ENCODE peak calls at places on chromosome 10, in five cellular contexts. V is esophagus squamous epithelium, N is GM23248, F is psoas muscle, C is ovary. G is an unnamed sample.
A peak's percentile ranks its signal among the peaks of the same experiment; 100 is the strongest.

GRCh38 chr10:52486840-52487611 is 172.9 kb downstream of the DKK1 start:
- DNase-seq in V (no peak), F (no peak), N (peak; percentile 89), C (no peak), G (no peak)

GRCh38 chr10:77925410-77925794 is 1.2 kb downstream of the DLG5 start:
- DNase-seq in V (no peak), C (peak; percentile 41), N (peak; percentile 81), F (no peak), G (no peak)

GRCh38 chr10:53697038-53697437 is 924.5 kb upstream of the MBL2 start:
- DNase-seq in V (no peak), N (no peak), C (no peak), F (no peak), G (no peak)

GRCh38 chr10:68876246-68876918 is 24.7 kb upstream of the DDX50 start:
- DNase-seq in F (no peak), C (no peak), V (no peak), N (no peak), G (no peak)

GRCh38 chr10:13686331-13686752 is 99.6 kb downstream of the PRPF18 start:
- DNase-seq in F (no peak), N (no peak), V (no peak), C (no peak), G (no peak)

GRCh38 chr10:79101560-79101971 is 32.8 kb downstream of the ZMIZ1 start:
- DNase-seq in V (no peak), F (no peak), N (no peak), C (peak; percentile 52), G (no peak)

GRCh38 chr10:64116731-64117130 is 595.5 kb downstream of the REEP3 start:
- DNase-seq in V (no peak), C (no peak), N (no peak), F (no peak), G (no peak)

GRCh38 chr10:104072786-104073185 is 12.9 kb downstream of the COL17A1 start:
- DNase-seq in C (no peak), F (no peak), V (no peak), N (peak; percentile 7), G (no peak)

GRCh38 chr10:3231951-3232730 is 59.6 kb upstream of the PITRM1 start:
- DNase-seq in V (no peak), N (peak; percentile 63), F (no peak), C (no peak), G (no peak)

GRCh38 chr10:4150676-4151075 is 365.7 kb upstream of the KLF6 start:
- DNase-seq in V (no peak), C (no peak), F (no peak), N (no peak), G (no peak)

GRCh38 chr10:118341678-118342637 is at the start of gene FAM204A:
- DNase-seq in C (peak; percentile 90), N (peak; percentile 98), V (peak; percentile 68), F (peak; percentile 92), G (peak; percentile 68)

GRCh38 chr10:80477-81105 is 31.5 kb upstream of the TUBB8 start:
- DNase-seq in C (no peak), N (no peak), F (no peak), V (no peak), G (no peak)

GRCh38 chr10:99551616-99552015 is 18.9 kb downstream of the NKX2-3 start:
- DNase-seq in V (no peak), N (no peak), C (no peak), F (no peak), G (no peak)

GRCh38 chr10:59968705-59969104 is 62.3 kb upstream of the CCDC6 start:
- DNase-seq in F (no peak), N (no peak), C (no peak), V (no peak), G (no peak)

GRCh38 chr10:102775201-102775972 is 31.6 kb downstream of the WBP1L start:
- DNase-seq in N (no peak), V (no peak), F (peak; percentile 80), C (peak; percentile 59), G (no peak)

GRCh38 chr10:122157451-122157850 is 113.6 kb upstream of the BTBD16 start:
- DNase-seq in V (no peak), C (no peak), N (no peak), F (no peak), G (no peak)

GRCh38 chr10:130141460-130141859 is 5.3 kb downstream of the GLRX3 start:
- DNase-seq in V (no peak), N (peak; percentile 10), F (no peak), C (no peak), G (no peak)

GRCh38 chr10:21978191-21978862 is 25.2 kb downstream of the DNAJC1 start:
- DNase-seq in C (no peak), F (no peak), V (no peak), N (peak; percentile 55), G (no peak)

GRCh38 chr10:16967866-16968721 is 150.9 kb upstream of the RSU1 start:
- DNase-seq in V (no peak), C (peak; percentile 55), N (peak; percentile 87), F (peak; percentile 32), G (no peak)

GRCh38 chr10:6019796-6020195 is 42.4 kb downstream of the IL2RA start:
- DNase-seq in N (no peak), C (no peak), F (no peak), V (no peak), G (no peak)

GRCh38 chr10:52752801-52753437 is 19.7 kb downstream of the MBL2 start:
- DNase-seq in F (no peak), V (no peak), N (no peak), C (no peak), G (no peak)

GRCh38 chr10:79406683-79407396 is 38.6 kb downstream of the ZCCHC24 start:
- DNase-seq in N (no peak), V (no peak), C (no peak), F (no peak), G (no peak)

DNA sequence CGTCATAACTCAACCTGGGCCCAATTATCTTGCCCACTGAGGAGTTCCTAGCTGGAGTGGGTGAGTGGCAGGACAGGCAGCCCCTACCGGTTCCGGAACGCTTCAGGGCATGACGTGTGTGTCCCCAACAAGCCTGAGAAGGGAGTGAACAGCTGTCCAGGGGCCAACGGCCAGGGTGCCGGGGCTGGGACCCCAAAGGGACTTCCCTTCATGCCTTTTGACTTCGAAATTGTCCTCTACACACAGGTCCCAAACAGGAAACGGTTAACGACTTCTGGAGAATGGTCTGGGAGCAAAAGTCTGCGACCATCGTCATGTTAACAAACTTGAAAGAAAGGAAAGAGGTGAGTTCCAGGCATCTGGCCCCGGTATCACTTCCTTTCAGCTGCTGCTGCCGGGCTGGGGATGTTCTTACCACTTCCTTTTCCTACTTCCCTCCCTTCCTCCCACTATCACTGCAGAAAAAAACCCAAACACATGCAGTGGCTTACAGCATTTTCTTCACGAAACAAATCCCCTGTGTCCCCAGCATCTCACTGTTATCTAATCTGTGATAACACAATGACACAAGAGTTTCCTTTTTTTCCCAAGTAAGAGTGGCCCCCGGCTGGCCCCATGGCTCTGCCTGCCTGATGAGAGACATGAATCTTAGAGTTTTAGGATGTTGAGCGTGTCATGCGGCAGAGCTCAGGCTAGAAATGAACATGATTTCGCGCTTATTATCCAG is 63.2 kb downstream of the MKI67 start:
- DNase-seq in V (no peak), N (no peak), F (no peak), C (no peak), G (no peak)
- H3K27ac ChIP-seq in V (peak overlapping the region; percentile 75), N (no peak overlapping the region), F (peak overlapping the region; percentile 58), C (no peak overlapping the region), G (no peak overlapping the region)

DNA sequence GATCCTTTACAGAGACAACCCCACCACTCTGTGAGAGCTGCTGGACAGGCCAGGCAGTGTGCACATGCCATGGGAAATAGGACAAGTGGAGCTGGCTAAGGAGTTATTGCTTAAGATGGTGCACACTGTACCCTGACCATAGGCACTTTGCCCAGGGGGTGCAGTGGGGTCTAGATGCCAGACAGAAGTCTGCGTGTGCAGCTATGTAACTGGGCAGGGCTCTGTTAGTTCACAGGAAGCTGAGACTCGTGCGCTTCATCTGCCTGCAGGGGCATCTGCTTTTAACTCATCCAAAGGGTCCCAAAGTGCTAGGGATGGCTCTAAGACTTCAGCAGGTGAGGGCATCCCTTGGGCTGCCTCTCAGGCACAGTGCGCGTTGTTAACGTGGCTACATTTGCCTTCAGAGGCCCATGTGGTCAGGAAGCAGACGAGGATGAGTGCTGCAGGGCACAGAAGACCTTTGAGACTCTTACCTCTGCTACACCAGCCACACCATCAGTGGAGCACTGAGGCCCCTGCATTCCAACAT is 77.7 kb upstream of the GPR26 start:
- DNase-seq in F (no peak), N (no peak), C (no peak), V (no peak), G (no peak)
- H3K27ac ChIP-seq in F (no peak overlapping the region), N (no peak overlapping the region), C (no peak overlapping the region), V (no peak overlapping the region), G (no peak overlapping the region)

GRCh38 chr10:88974446-88975376 is 15.9 kb upstream of the FAS start:
- DNase-seq in V (no peak), C (no peak), N (peak; percentile 56), F (no peak), G (no peak)
- H3K27ac ChIP-seq in V (peak overlapping the region; percentile 89), C (peak overlapping the region; percentile 54), N (peak overlapping the region; percentile 73), F (peak overlapping the region; percentile 43), G (no peak overlapping the region)

GRCh38 chr10:1195828-1196227 is 139.6 kb downstream of the WDR37 start:
- DNase-seq in C (no peak), V (no peak), F (no peak), N (no peak), G (no peak)
- H3K27ac ChIP-seq in C (no peak overlapping the region), V (no peak overlapping the region), F (no peak overlapping the region), N (no peak overlapping the region), G (peak overlapping the region; percentile 42)

GRCh38 chr10:71766717-71767419 is 6.5 kb downstream of the VSIR start:
- DNase-seq in N (peak; percentile 96), V (no peak), C (peak; percentile 67), F (peak; percentile 80), G (no peak)

GRCh38 chr10:71765176-71765906 is 8.0 kb downstream of the VSIR start:
- DNase-seq in V (no peak), F (no peak), N (peak; percentile 78), C (no peak), G (no peak)

GRCh38 chr10:71765907-71766716 is 7.2 kb downstream of the VSIR start:
- DNase-seq in N (no peak), C (no peak), V (no peak), F (no peak), G (no peak)

GRCh38 chr10:71769279-71769823 is 4.0 kb downstream of the VSIR start:
- DNase-seq in C (no peak), N (peak; percentile 58), V (no peak), F (no peak), G (no peak)

DNA sequence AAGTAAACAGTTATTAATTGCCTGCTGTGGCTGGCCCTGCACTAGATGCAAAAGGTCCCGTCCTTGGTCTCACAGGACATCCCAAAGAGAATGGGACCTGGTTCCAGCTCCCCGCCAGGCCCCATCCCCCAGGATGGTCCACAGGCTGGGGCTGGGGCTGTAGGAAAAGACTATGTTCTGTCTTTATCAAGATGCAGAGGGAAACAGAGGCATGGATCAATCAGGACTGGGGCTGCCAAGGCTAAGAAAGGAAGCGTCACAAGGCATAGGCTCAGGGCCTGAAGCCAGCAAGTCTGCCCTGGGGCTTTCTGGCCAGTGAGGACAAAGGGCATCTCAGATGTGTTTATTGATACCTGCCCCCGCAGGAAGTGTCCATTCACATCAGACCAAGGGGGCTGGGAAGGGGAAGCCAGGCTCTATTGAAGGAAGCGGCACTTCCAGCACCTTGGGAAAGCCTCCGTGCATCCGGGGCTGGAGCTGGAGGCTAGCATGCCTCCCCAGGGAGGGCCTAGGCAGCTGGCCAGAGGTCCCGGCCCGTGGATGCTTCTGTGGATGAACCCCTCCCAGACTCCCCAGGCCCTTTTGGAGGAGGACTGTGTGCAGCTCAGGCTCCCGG is 5.8 kb downstream of the VSIR start:
- DNase-seq in F (peak; percentile 74), V (no peak), N (peak; percentile 54), C (peak; percentile 79), G (no peak)
- H3K27ac ChIP-seq in F (peak overlapping the region; percentile 81), V (peak overlapping the region; percentile 99), N (peak overlapping the region; percentile 98), C (peak overlapping the region; percentile 60), G (peak overlapping the region; percentile 11)

G was measured in substantia nigra.